ENCODE peak calls at places on chromosomes 5 and 9, in nine cellular contexts. N is Peyer's patch, B is bronchial epithelial cell, P is H7, A is uterus, H is GM23248, L is BJ, G is heart right ventricle, T is heart left ventricle. I is an unnamed sample.
A peak's percentile ranks its signal among the peaks of the same experiment; 100 is the strongest.

GRCh38 chr5:159878988-159879471 is 37.3 kb upstream of the ADRA1B start:
- DNase-seq in N (no peak), B (peak; percentile 69), P (peak; percentile 72), A (peak; percentile 78), H (peak; percentile 96), L (peak; percentile 37), G (peak; percentile 64), T (peak; percentile 66), I (peak; percentile 65)

GRCh38 chr9:4196376-4196775 is 103.5 kb downstream of the GLIS3 start:
- DNase-seq in N (no peak), B (no peak), P (no peak), A (no peak), H (no peak), L (no peak), G (no peak), T (no peak), I (no peak)

GRCh38 chr9:74951725-74952151 is 974 bp downstream of the C9orf40 start:
- DNase-seq in N (peak; percentile 51), B (peak; percentile 17), P (no peak), A (peak; percentile 23), H (peak; percentile 68), L (no peak), G (peak; percentile 38), T (peak; percentile 37), I (peak; percentile 75)

GRCh38 chr9:129231759-129232158 is 53.7 kb upstream of the IER5L start:
- DNase-seq in N (no peak), B (no peak), P (no peak), A (no peak), H (no peak), L (no peak), G (no peak), T (no peak), I (peak; percentile 13)

GRCh38 chr5:36199620-36200019 is 42.1 kb downstream of the NADK2 start:
- DNase-seq in N (no peak), B (no peak), P (no peak), A (no peak), H (peak; percentile 17), L (no peak), G (no peak), T (no peak), I (no peak)

GRCh38 chr5:68522863-68523262 is 307.3 kb downstream of the PIK3R1 start:
- DNase-seq in N (no peak), B (no peak), P (no peak), A (peak; percentile 56), H (peak; percentile 9), L (peak; percentile 52), G (no peak), T (no peak), I (no peak)

GRCh38 chr9:21470126-21470525 is 12.0 kb downstream of the IFNE start:
- DNase-seq in N (no peak), B (no peak), P (no peak), A (no peak), H (no peak), L (no peak), G (no peak), T (no peak), I (no peak)

GRCh38 chr5:10525124-10525495 is 38.8 kb upstream of the ANKRD33B start:
- DNase-seq in N (no peak), B (no peak), P (no peak), A (no peak), H (no peak), L (no peak), G (no peak), T (no peak), I (no peak)

GRCh38 chr5:116573279-116573616 is 1.4 kb downstream of the SEMA6A start:
- DNase-seq in N (no peak), B (no peak), P (peak; percentile 67), A (no peak), H (peak; percentile 20), L (no peak), G (no peak), T (peak; percentile 29), I (no peak)

GRCh38 chr5:658103-658502 is 35.0 kb downstream of the TPPP start:
- DNase-seq in N (no peak), B (no peak), P (no peak), A (no peak), H (no peak), L (no peak), G (no peak), T (no peak), I (peak; percentile 4)

GRCh38 chr5:132473019-132473531 is 17.5 kb downstream of the IRF1 start:
- DNase-seq in N (peak; percentile 88), B (no peak), P (no peak), A (no peak), H (no peak), L (no peak), G (no peak), T (no peak), I (no peak)

GRCh38 chr9:136327313-136327971 is at the start of gene GPSM1:
- DNase-seq in N (no peak), B (no peak), P (peak; percentile 95), A (no peak), H (peak; percentile 81), L (no peak), G (peak; percentile 66), T (peak; percentile 73), I (no peak)

GRCh38 chr9:128116104-128117083 is 11.1 kb downstream of the PTGES2 start:
- DNase-seq in N (no peak), B (no peak), P (peak; percentile 28), A (peak; percentile 13), H (no peak), L (no peak), G (no peak), T (no peak), I (no peak)

GRCh38 chr9:130627051-130627450 is 37.3 kb upstream of the PRDM12 start:
- DNase-seq in N (no peak), B (no peak), P (no peak), A (no peak), H (no peak), L (no peak), G (no peak), T (no peak), I (no peak)

GRCh38 chr5:139460457-139460856 is 2.1 kb downstream of the ECSCR start:
- DNase-seq in N (no peak), B (no peak), P (no peak), A (no peak), H (no peak), L (no peak), G (no peak), T (no peak), I (no peak)

GRCh38 chr5:34895641-34896419 is 19.5 kb downstream of the RAD1 start:
- DNase-seq in N (no peak), B (no peak), P (no peak), A (no peak), H (peak; percentile 26), L (no peak), G (no peak), T (no peak), I (no peak)

GRCh38 chr5:43620944-43621505 is 18.0 kb downstream of the NNT start:
- DNase-seq in N (no peak), B (peak; percentile 86), P (no peak), A (no peak), H (no peak), L (no peak), G (no peak), T (no peak), I (no peak)
- H3K4me3 ChIP-seq in N (no peak overlapping the region), B (no peak overlapping the region), P (no peak overlapping the region), A (no peak overlapping the region), H (no peak overlapping the region), L (no peak overlapping the region), G (no peak overlapping the region), T (no peak overlapping the region), I (no peak overlapping the region)

DNA sequence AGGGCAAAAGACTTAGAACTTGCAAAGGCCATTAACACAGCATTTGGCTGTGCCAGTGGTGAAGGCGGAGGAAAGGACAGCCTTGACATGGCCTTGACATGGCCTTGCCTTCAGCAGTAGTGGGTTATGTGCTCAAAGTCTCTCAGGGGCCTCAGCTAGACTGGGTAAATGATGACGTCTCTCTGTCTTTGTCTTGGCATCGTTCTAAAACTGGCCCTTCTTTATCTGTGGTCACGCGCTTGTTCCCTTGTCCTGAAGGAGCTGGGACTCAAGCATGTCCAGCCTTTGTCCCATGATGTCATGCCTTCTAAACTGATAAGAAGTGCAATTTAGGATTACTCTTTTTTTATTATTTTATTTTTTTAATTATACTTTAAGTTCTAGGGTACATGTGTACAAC is 88.7 kb upstream of the ATP10B start:
- DNase-seq in N (no peak), B (no peak), P (no peak), A (no peak), H (no peak), L (no peak), G (no peak), T (no peak), I (no peak)
- H3K4me3 ChIP-seq in N (no peak overlapping the region), B (no peak overlapping the region), P (no peak overlapping the region), A (no peak overlapping the region), H (no peak overlapping the region), L (no peak overlapping the region), G (no peak overlapping the region), T (no peak overlapping the region), I (no peak overlapping the region)

GRCh38 chr9:37039065-37039464 is 5.0 kb upstream of the PAX5 start:
- DNase-seq in N (no peak), B (no peak), P (no peak), A (no peak), H (no peak), L (no peak), G (no peak), T (no peak), I (no peak)

GRCh38 chr9:37036237-37037136 is 2.4 kb upstream of the PAX5 start:
- DNase-seq in N (peak; percentile 71), B (no peak), P (peak; percentile 77), A (no peak), H (peak; percentile 62), L (no peak), G (no peak), T (no peak), I (peak; percentile 61)

GRCh38 chr9:37037137-37037743 is 3.2 kb upstream of the PAX5 start:
- DNase-seq in N (peak; percentile 54), B (peak; percentile 6), P (peak; percentile 78), A (no peak), H (no peak), L (no peak), G (no peak), T (no peak), I (peak; percentile 15)

GRCh38 chr9:37035472-37036236 is 1.6 kb upstream of the PAX5 start:
- DNase-seq in N (peak; percentile 52), B (peak; percentile 10), P (peak; percentile 83), A (no peak), H (no peak), L (no peak), G (no peak), T (no peak), I (peak; percentile 10)

GRCh38 chr9:37037744-37038640 is 3.9 kb upstream of the PAX5 start:
- DNase-seq in N (peak; percentile 67), B (no peak), P (peak; percentile 77), A (no peak), H (peak; percentile 54), L (no peak), G (no peak), T (no peak), I (peak; percentile 60)
- H3K4me3 ChIP-seq in N (peak overlapping the region; percentile 57), B (no peak overlapping the region), P (peak overlapping the region; percentile 49), A (no peak overlapping the region), H (peak overlapping the region; percentile 66), L (no peak overlapping the region), G (peak overlapping the region; percentile 43), T (peak overlapping the region; percentile 46), I (no peak overlapping the region)

DNA sequence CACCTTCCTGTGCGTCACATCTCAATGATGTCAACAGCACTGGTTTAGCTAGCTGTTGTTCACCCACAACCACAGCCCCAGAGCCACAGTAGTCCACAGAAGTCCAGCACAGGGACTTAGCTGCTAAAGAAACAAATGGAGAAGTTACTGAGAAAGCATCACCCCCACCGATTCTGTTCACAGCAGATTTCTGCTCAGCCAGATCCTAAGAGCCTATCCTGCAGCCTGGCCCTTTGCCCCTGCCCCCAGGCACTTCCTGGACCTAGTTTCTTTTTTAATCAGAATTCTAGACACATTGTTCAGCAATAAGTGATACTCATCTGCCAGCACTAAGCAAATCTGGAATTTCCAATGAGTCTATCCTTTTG is 7.4 kb downstream of the B4GALT1 start:
- DNase-seq in N (peak; percentile 87), B (peak; percentile 82), P (no peak), A (no peak), H (peak; percentile 88), L (peak; percentile 46), G (peak; percentile 58), T (peak; percentile 66), I (peak; percentile 64)
- H3K4me3 ChIP-seq in N (no peak overlapping the region), B (no peak overlapping the region), P (no peak overlapping the region), A (no peak overlapping the region), H (peak overlapping the region; percentile 98), L (no peak overlapping the region), G (no peak overlapping the region), T (peak overlapping the region; percentile 4), I (no peak overlapping the region)

I was measured in mucosa of descending colon.